ENCODE peak calls at places on chromosome 20, in four cellular contexts. U is tibial nerve; X is CD8-positive, alpha-beta T cell; M is NCI-H748 treated with DMSO at 0.1 percent for 48 hours. T is an unnamed sample.

GRCh38 chr20:48740269-48740603 is 87.6 kb downstream of the PREX1 start:
- DNase-seq in U (no peak), X (no peak), M (no peak), T (no peak)

GRCh38 chr20:20370087-20370575 is 2.2 kb downstream of the INSM1 start:
- DNase-seq in U (no peak), M (peak), X (no peak), T (no peak)

GRCh38 chr20:45358282-45359068 is 4.5 kb upstream of the SYS1 start:
- DNase-seq in M (no peak), U (peak), X (no peak), T (no peak)

GRCh38 chr20:48733296-48733790 is 94.5 kb downstream of the PREX1 start:
- DNase-seq in M (no peak), U (no peak), X (no peak), T (no peak)

GRCh38 chr20:21436186-21436585 is 38.9 kb upstream of the NKX2-4 start:
- DNase-seq in X (no peak), U (no peak), M (no peak), T (no peak)

GRCh38 chr20:41701596-41702350 is 83.6 kb upstream of the CHD6 start:
- DNase-seq in U (no peak), X (no peak), M (no peak), T (no peak)

GRCh38 chr20:24382775-24383174 is 86.7 kb upstream of the SYNDIG1 start:
- DNase-seq in M (peak), U (no peak), X (no peak), T (no peak)

GRCh38 chr20:32465092-32465900 is 107.2 kb downstream of the ASXL1 start:
- DNase-seq in M (no peak), X (no peak), U (no peak), T (no peak)

GRCh38 chr20:37007898-37008649 is 56.6 kb upstream of the SAMHD1 start:
- DNase-seq in U (no peak), M (no peak), X (peak), T (no peak)

GRCh38 chr20:53413188-53413631 is 180.4 kb downstream of the ZNF217 start:
- DNase-seq in M (no peak), U (no peak), X (peak), T (no peak)

T was measured in NCI-H2081.